ENCODE peak calls at places on chromosomes 11 and 22, in ten cellular contexts. T, A, M, Y, I, N, Z, H, Q and C are unnamed samples.

GRCh38 chr11:40252236-40252635 is 1207.2 kb downstream of the LRRC4C start:
- DNase-seq in T (no peak), A (no peak), M (no peak), Y (no peak), I (no peak), N (no peak), Z (no peak), H (no peak), Q (no peak), C (no peak)

GRCh38 chr22:40758390-40758789 is 60.8 kb downstream of the SLC25A17 start:
- DNase-seq in T (no peak), A (no peak), M (no peak), Y (no peak), I (no peak), N (no peak), Z (no peak), H (no peak), Q (no peak), C (no peak)

GRCh38 chr22:38228873-38229740 is 27.3 kb downstream of the MAFF start:
- DNase-seq in T (no peak), A (peak; percentile 80), M (peak; percentile 57), Y (no peak), I (peak; percentile 67), N (no peak), Z (no peak), H (no peak), Q (peak; percentile 54), C (no peak)

GRCh38 chr11:72864692-72865655 is 50.8 kb downstream of the ATG16L2 start:
- DNase-seq in T (no peak), A (no peak), M (peak; percentile 46), Y (no peak), I (no peak), N (no peak), Z (peak; percentile 33), H (no peak), Q (no peak), C (no peak)

GRCh38 chr11:10930961-10931760 is 73.3 kb upstream of the ZBED5 start:
- DNase-seq in T (peak; percentile 75), A (peak; percentile 53), M (peak; percentile 76), Y (peak; percentile 29), I (peak; percentile 45), N (peak; percentile 86), Z (peak; percentile 76), H (peak; percentile 46), Q (no peak), C (peak; percentile 57)

GRCh38 chr11:5043385-5043784 is 2.9 kb upstream of the OR52J3 start:
- DNase-seq in T (no peak), A (no peak), M (peak; percentile 31), Y (no peak), I (no peak), N (no peak), Z (no peak), H (no peak), Q (no peak), C (no peak)

GRCh38 chr11:7672960-7673723 is at the start of gene CYB5R2:
- DNase-seq in T (peak; percentile 70), A (peak; percentile 80), M (peak; percentile 5), Y (peak; percentile 49), I (peak; percentile 62), N (peak; percentile 84), Z (peak; percentile 73), H (peak; percentile 71), Q (no peak), C (no peak)

GRCh38 chr11:103202048-103202651 is 92.9 kb downstream of the DYNC2H1 start:
- DNase-seq in T (no peak), A (no peak), M (peak; percentile 63), Y (no peak), I (no peak), N (no peak), Z (no peak), H (no peak), Q (peak; percentile 10), C (no peak)

GRCh38 chr11:15027011-15027410 is 46.4 kb upstream of the CALCB start:
- DNase-seq in T (no peak), A (no peak), M (no peak), Y (no peak), I (no peak), N (no peak), Z (no peak), H (no peak), Q (no peak), C (no peak)

GRCh38 chr11:12958984-12959383 is 50.1 kb upstream of the RASSF10 start:
- DNase-seq in T (peak; percentile 11), A (no peak), M (no peak), Y (no peak), I (no peak), N (no peak), Z (no peak), H (no peak), Q (no peak), C (no peak)

GRCh38 chr11:34644669-34645406 is 23.9 kb downstream of the EHF start:
- DNase-seq in T (no peak), A (no peak), M (peak; percentile 89), Y (no peak), I (no peak), N (no peak), Z (no peak), H (no peak), Q (no peak), C (no peak)

GRCh38 chr11:33685061-33685460 is 15.6 kb downstream of the C11orf91 start:
- DNase-seq in T (no peak), A (no peak), M (peak; percentile 43), Y (no peak), I (no peak), N (no peak), Z (no peak), H (no peak), Q (no peak), C (no peak)

GRCh38 chr11:73197348-73197747 is 20.7 kb upstream of the P2RY2 start:
- DNase-seq in T (no peak), A (no peak), M (no peak), Y (no peak), I (no peak), N (no peak), Z (no peak), H (no peak), Q (no peak), C (peak; percentile 13)

GRCh38 chr11:38163526-38163925 is 1565.5 kb upstream of the RAG2 start:
- DNase-seq in T (no peak), A (no peak), M (no peak), Y (no peak), I (no peak), N (no peak), Z (no peak), H (no peak), Q (no peak), C (no peak)

GRCh38 chr11:118645066-118645715 is 34.3 kb downstream of the TREH start:
- DNase-seq in T (no peak), A (no peak), M (no peak), Y (no peak), I (no peak), N (no peak), Z (no peak), H (no peak), Q (no peak), C (no peak)

GRCh38 chr11:2091112-2091746 is 48.0 kb downstream of the IGF2 start:
- DNase-seq in T (no peak), A (peak; percentile 9), M (no peak), Y (no peak), I (no peak), N (no peak), Z (no peak), H (peak; percentile 8), Q (no peak), C (no peak)

GRCh38 chr11:64887757-64888405 is 9.5 kb upstream of the EHD1 start:
- DNase-seq in T (peak; percentile 72), A (peak; percentile 88), M (no peak), Y (peak; percentile 64), I (peak; percentile 54), N (peak; percentile 69), Z (peak; percentile 82), H (peak; percentile 84), Q (peak; percentile 46), C (peak; percentile 89)
- TF ChIP-seq POLR2A in T (no peak), A (no peak), M (no peak), Y (no peak), I (no peak), N (no peak), Z (no peak), H (no peak), Q (no peak), C (no peak)

GRCh38 chr11:63769719-63770443 is 1.3 kb upstream of the ZFTA start:
- DNase-seq in T (peak; percentile 25), A (no peak), M (no peak), Y (no peak), I (no peak), N (peak; percentile 26), Z (peak; percentile 15), H (peak; percentile 18), Q (no peak), C (peak; percentile 19)
- H3K4me3 ChIP-seq in T (peak overlapping the region; percentile 66), A (peak overlapping the region; percentile 83), M (peak overlapping the region; percentile 59), Y (peak overlapping the region; percentile 63), I (peak overlapping the region; percentile 90), N (peak overlapping the region; percentile 55), Z (peak overlapping the region; percentile 83), H (peak overlapping the region; percentile 53), Q (peak overlapping the region; percentile 65), C (peak overlapping the region; percentile 83)

DNA sequence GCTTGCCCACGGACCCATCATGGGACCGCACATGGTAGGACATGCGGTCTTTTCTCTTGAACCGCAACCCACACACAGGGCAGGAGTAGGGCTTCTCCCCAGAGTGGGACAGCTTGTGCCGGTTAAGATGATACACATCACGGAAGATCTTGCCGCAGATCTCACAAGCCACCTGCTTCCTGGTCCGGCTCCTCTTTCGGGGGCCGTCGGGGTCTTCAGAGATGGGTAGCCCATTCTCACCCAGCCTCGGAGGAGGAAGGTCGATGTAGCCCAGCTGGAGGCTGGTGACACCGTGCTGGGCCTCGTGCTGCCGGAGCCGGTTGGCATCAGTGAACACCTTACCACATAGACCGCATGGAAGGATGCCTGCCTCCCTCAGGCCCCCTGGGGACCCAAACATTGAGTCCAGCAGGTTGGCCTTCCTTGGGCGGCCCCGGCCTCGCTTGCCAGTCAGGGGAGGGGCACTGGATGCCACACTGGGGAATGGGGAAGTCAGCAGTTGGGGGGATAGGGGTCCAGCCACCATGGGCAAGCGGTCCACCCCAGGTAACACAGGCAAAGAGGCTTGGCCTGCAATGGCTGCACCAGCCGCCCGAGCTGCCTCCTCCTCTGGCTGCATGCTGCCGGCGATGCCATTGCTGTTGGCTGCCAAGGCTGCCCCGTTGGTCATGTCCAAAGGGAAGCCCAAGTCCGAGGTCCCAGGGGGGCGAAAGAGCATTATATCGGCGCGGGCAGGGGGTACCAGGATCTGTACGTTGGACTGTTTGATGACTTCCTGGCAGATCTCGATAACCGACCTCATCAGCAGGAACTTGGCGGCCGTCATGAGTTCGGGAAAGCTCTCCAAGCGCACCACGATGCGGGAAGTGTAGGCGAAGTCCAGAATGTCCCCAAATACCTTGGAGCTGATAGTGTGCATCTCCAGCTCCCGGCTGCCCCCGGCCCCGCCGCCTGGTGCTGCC is 1.5 kb downstream of the PATZ1 start:
- DNase-seq in T (peak; percentile 50), A (peak; percentile 63), M (peak; percentile 57), Y (peak; percentile 49), I (peak; percentile 55), N (peak; percentile 57), Z (peak; percentile 37), H (peak; percentile 55), Q (no peak), C (peak; percentile 56)
- TF ChIP-seq POLR2A in T (no peak), A (no peak), M (no peak), Y (no peak), I (no peak), N (no peak), Z (no peak), H (no peak), Q (peak; percentile 14), C (no peak)

DNA sequence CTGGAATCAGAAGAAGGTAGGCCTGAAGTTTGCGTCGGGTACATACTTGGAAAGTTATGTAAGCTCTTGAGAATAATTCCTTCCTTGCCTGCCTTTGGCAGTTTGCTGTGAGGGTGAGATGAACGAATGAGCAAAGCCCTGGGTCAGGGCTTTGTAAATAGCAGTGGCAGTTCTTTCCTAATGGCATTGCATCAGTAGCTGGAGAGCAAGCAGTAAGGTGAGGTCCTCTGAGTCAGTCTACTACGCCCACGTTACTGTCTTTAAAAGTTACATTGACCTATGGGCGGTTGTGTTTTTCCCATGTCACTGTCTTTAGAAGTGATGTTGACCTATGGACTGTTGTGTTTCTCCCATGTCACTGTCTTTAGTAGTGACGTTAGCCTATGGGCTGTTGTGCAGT is 179.1 kb upstream of the E2F8 start:
- DNase-seq in T (peak; percentile 50), A (no peak), M (peak; percentile 83), Y (no peak), I (no peak), N (no peak), Z (no peak), H (no peak), Q (no peak), C (no peak)
- H3K4me3 ChIP-seq in T (no peak overlapping the region), A (no peak overlapping the region), M (peak overlapping the region; percentile 28), Y (no peak overlapping the region), I (no peak overlapping the region), N (no peak overlapping the region), Z (no peak overlapping the region), H (no peak overlapping the region), Q (no peak overlapping the region), C (no peak overlapping the region)